ENCODE peak calls at places on chromosomes 3 and 15, in four cellular contexts. G is CD4-positive, CD25-positive, alpha-beta regulatory T cell; L is OCI-LY7; V is stomach. X is an unnamed sample.
A peak's percentile ranks its signal among the peaks of the same experiment; 100 is the strongest.

GRCh38 chr3:175270199-175270837 is 411.2 kb downstream of the NAALADL2 start:
- DNase-seq in L (no peak), G (no peak), V (no peak), X (no peak)

GRCh38 chr3:124558898-124559649 is 171.2 kb upstream of the UMPS start:
- DNase-seq in G (no peak), L (no peak), V (peak; percentile 84), X (no peak)

GRCh38 chr3:43770426-43771103 is 79.8 kb downstream of the ABHD5 start:
- DNase-seq in V (peak; percentile 74), G (no peak), L (no peak), X (no peak)

GRCh38 chr3:120908030-120908802 is at the start of gene STXBP5L:
- DNase-seq in L (peak; percentile 89), G (peak; percentile 59), V (peak; percentile 82), X (no peak)

GRCh38 chr3:119716998-119717397 is 14.2 kb downstream of the CFAP91 start:
- DNase-seq in L (no peak), G (no peak), V (peak; percentile 32), X (no peak)

GRCh38 chr3:194772241-194773000 is 86.7 kb downstream of the FAM43A start:
- DNase-seq in G (no peak), V (no peak), L (no peak), X (no peak)

GRCh38 chr15:32936283-32936918 is 218.6 kb downstream of the GREM1 start:
- DNase-seq in G (no peak), V (no peak), L (peak; percentile 34), X (no peak)

GRCh38 chr3:152444029-152444641 is 175.4 kb downstream of the MBNL1 start:
- DNase-seq in V (no peak), G (peak; percentile 40), L (peak; percentile 71), X (peak; percentile 83)

GRCh38 chr15:37872661-37873060 is 61.8 kb upstream of the TMCO5A start:
- DNase-seq in V (no peak), G (no peak), L (no peak), X (no peak)

GRCh38 chr3:99410789-99411311 is 227.5 kb upstream of the COL8A1 start:
- DNase-seq in L (no peak), V (no peak), G (no peak), X (no peak)

GRCh38 chr15:101543926-101544490 is 54.5 kb upstream of the PCSK6 start:
- DNase-seq in V (no peak), L (no peak), G (no peak), X (no peak)

GRCh38 chr15:75307778-75308390 is 25.2 kb downstream of the GOLGA6D start:
- DNase-seq in G (peak; percentile 24), V (peak; percentile 69), L (peak; percentile 37), X (peak; percentile 72)

GRCh38 chr15:66772967-66773873 is 71.2 kb downstream of the SMAD6 start:
- DNase-seq in G (no peak), V (peak; percentile 72), L (no peak), X (no peak)

GRCh38 chr3:133380481-133381225 is 19.2 kb upstream of the BFSP2 start:
- DNase-seq in G (no peak), V (no peak), L (no peak), X (no peak)

GRCh38 chr3:194364652-194365434 is 4.7 kb downstream of the LRRC15 start:
- DNase-seq in G (no peak), L (no peak), V (no peak), X (no peak)

GRCh38 chr3:171123913-171124312 is 97.4 kb upstream of the SLC2A2 start:
- DNase-seq in L (no peak), G (no peak), V (no peak), X (no peak)

GRCh38 chr15:33871911-33872760 is 96.2 kb upstream of the CHRM5 start:
- DNase-seq in V (no peak), G (no peak), L (no peak), X (no peak)

GRCh38 chr15:98653686-98654085 is 5.3 kb downstream of the IGF1R start:
- DNase-seq in G (peak; percentile 7), V (no peak), L (peak; percentile 10), X (no peak)

GRCh38 chr3:108380128-108380795 is 83.9 kb downstream of the HHLA2 start:
- DNase-seq in G (no peak), V (no peak), L (no peak), X (peak; percentile 33)

GRCh38 chr3:12187448-12188327 is 29.0 kb upstream of the TIMP4 start:
- DNase-seq in L (no peak), G (peak; percentile 26), V (no peak), X (peak; percentile 48)

GRCh38 chr15:62164500-62165028 is 521 bp downstream of the C2CD4B start:
- DNase-seq in G (peak; percentile 16), V (no peak), L (no peak), X (no peak)

GRCh38 chr3:184154909-184155643 is at the start of gene DVL3:
- DNase-seq in L (peak; percentile 74), G (peak; percentile 45), V (peak; percentile 75), X (peak; percentile 76)

GRCh38 chr15:101046826-101047225 is 127.7 kb downstream of the LRRK1 start:
- DNase-seq in L (no peak), V (no peak), G (no peak), X (no peak)

GRCh38 chr3:40096561-40097506 is 212.7 kb upstream of the EIF1B start:
- DNase-seq in V (peak; percentile 84), G (no peak), L (no peak), X (no peak)

GRCh38 chr15:63818191-63818590 is 15.6 kb downstream of the HERC1 start:
- DNase-seq in G (no peak), L (no peak), V (no peak), X (no peak)

GRCh38 chr3:60633644-60634043 is 617.6 kb downstream of the FHIT start:
- DNase-seq in L (no peak), G (no peak), V (no peak), X (no peak)

GRCh38 chr3:45942051-45942825 is 1.0 kb upstream of the CXCR6 start:
- DNase-seq in L (no peak), V (peak; percentile 35), G (no peak), X (no peak)

GRCh38 chr15:74603789-74604705 is 11.6 kb upstream of the CLK3 start:
- DNase-seq in G (no peak), L (no peak), V (no peak), X (no peak)

GRCh38 chr15:69997701-69998273 is 99.9 kb downstream of the TLE3 start:
- DNase-seq in V (peak; percentile 57), G (no peak), L (peak; percentile 50), X (no peak)

GRCh38 chr15:29136815-29137214 is 132.8 kb downstream of the NSMCE3 start:
- DNase-seq in V (no peak), L (no peak), G (no peak), X (no peak)

GRCh38 chr15:29920515-29920914 is 98.2 kb upstream of the TJP1 start:
- DNase-seq in V (peak; percentile 60), G (no peak), L (no peak), X (no peak)

GRCh38 chr3:58013973-58014649 is 5.9 kb downstream of the FLNB start:
- DNase-seq in V (peak; percentile 39), L (no peak), G (no peak), X (no peak)
- H3K4me1 ChIP-seq in V (peaks cover 67% of the 10 kb centered on the region), L (peaks cover 15% of the 10 kb centered on the region), G (peaks cover 30% of the 10 kb centered on the region), X (peaks cover 4% of the 10 kb centered on the region)

DNA sequence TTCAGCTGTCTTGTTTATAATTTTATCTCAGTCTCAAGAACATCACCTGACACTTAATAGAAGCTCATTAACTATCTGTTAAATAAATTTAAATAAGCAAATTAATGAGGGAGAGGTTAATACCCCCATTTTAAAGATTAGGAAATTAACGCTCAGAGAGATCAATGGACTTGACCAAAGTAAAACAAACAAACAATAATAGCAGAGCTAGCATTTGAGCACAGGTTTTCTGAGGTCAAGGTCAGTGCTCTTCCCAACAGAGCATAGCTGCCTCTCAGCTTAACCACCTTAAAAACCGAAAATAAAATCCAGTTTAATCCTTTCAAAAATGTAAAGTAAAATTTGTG is 196.6 kb upstream of the BCL6 start:
- DNase-seq in G (no peak), L (no peak), V (no peak), X (peak; percentile 79)
- H3K4me1 ChIP-seq in G (peaks cover 16% of the 10 kb centered on the region), L (peaks cover 100% of the 10 kb centered on the region), V (no peaks in the 10 kb centered on the region), X (peaks cover 100% of the 10 kb centered on the region)

GRCh38 chr3:149375164-149375823 is 2.2 kb downstream of the TM4SF1 start:
- DNase-seq in G (no peak), V (no peak), L (no peak), X (no peak)

GRCh38 chr3:149375824-149376196 is 1.6 kb downstream of the TM4SF1 start:
- DNase-seq in G (no peak), L (no peak), V (no peak), X (no peak)

GRCh38 chr3:149377408-149378111 is at the start of gene TM4SF1:
- DNase-seq in V (peak; percentile 65), L (no peak), G (no peak), X (no peak)

GRCh38 chr3:149378420-149379388 is 1.3 kb upstream of the TM4SF1 start:
- DNase-seq in V (no peak), L (no peak), G (no peak), X (no peak)

DNA sequence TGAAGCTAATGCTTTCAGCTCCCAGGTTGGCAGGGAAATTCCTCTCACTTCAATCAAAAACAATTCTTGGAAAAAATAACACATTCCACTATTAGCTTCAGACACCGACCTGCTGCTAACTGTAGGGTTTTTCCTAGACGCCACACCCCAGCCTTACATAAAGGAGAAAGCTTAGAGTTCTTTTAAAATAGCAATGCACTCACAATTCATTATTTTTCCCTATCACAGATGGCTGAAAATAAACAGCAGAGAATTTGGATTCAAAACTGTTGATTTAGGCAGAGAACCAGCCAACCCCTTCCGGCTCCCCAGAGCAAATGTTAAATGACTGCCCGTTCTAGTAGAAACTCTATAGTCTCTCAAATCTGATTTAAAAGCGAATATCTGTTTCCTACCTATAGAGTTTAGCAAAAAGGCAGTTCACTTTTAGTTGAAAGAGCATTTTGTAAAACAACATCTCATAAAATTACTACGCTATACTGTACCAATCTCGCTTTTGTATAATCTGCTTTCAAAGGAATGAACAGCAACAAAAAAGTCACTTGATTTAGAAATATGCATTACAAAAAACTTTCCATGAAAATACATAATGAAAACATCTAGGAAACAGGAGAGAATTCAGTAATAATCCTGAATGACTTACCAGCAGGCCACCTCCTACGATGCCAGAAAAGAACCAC is 581 bp downstream of the TM4SF1 start:
- DNase-seq in G (no peak), L (no peak), V (no peak), X (no peak)
- H3K4me1 ChIP-seq in G (no peaks in the 10 kb centered on the region), L (no peaks in the 10 kb centered on the region), V (peaks cover 12% of the 10 kb centered on the region), X (no peaks in the 10 kb centered on the region)

GRCh38 chr3:34019158-34019557 is 220.7 kb downstream of the PDCD6IP start:
- DNase-seq in L (no peak), G (no peak), V (no peak), X (no peak)

GRCh38 chr3:34020761-34021635 is 222.6 kb downstream of the PDCD6IP start:
- DNase-seq in G (no peak), V (no peak), L (peak; percentile 82), X (peak; percentile 83)

GRCh38 chr3:34020221-34020620 is 221.8 kb downstream of the PDCD6IP start:
- DNase-seq in L (no peak), G (no peak), V (no peak), X (no peak)

GRCh38 chr3:34022147-34022546 is 223.7 kb downstream of the PDCD6IP start:
- DNase-seq in V (no peak), L (peak; percentile 41), G (no peak), X (peak; percentile 68)

GRCh38 chr3:34024447-34025240 is 226.2 kb downstream of the PDCD6IP start:
- DNase-seq in G (no peak), V (no peak), L (no peak), X (peak; percentile 35)
- H3K4me1 ChIP-seq in G (no peaks in the 10 kb centered on the region), V (no peaks in the 10 kb centered on the region), L (peaks cover 62% of the 10 kb centered on the region), X (peaks cover 57% of the 10 kb centered on the region)

GRCh38 chr15:73602444-73602843 is 30.7 kb downstream of the NPTN start:
- DNase-seq in V (no peak), L (no peak), G (no peak), X (no peak)
- H3K4me1 ChIP-seq in V (peaks cover 60% of the 10 kb centered on the region), L (peaks cover 5% of the 10 kb centered on the region), G (peaks cover 16% of the 10 kb centered on the region), X (peaks cover 35% of the 10 kb centered on the region)

X was measured in Karpas-422.